ENCODE peak calls at places on chromosomes 4 and X, in six cellular contexts. N is GM23248, Y is cardiac fibroblast, L is fibroblast of mammary gland, B is nephron progenitor cell, S is germinal center. C is an unnamed sample.

GRCh38 chrX:320126-320783 is 1.7 kb upstream of the GTPBP6 start:
- DNase-seq in N (peak; percentile 46), Y (peak; percentile 34), L (peak; percentile 18), B (no peak), S (no peak), C (no peak)

GRCh38 chrX:123869488-123869887 is 9.6 kb downstream of the XIAP start:
- DNase-seq in N (peak; percentile 46), Y (no peak), L (peak; percentile 64), B (no peak), S (no peak), C (no peak)

GRCh38 chrX:95585321-95585720 is 1099.3 kb upstream of the DIAPH2 start:
- DNase-seq in N (no peak), Y (no peak), L (no peak), B (no peak), S (no peak), C (no peak)

GRCh38 chrX:74431807-74432206 is 10.5 kb downstream of the SLC16A2 start:
- DNase-seq in N (no peak), Y (no peak), L (no peak), B (peak; percentile 25), S (no peak), C (no peak)

GRCh38 chrX:130789793-130790192 is 113.2 kb downstream of the ENOX2 start:
- DNase-seq in N (no peak), Y (no peak), L (no peak), B (no peak), S (no peak), C (no peak)

GRCh38 chr4:125321709-125322362 is 7.1 kb downstream of the FAT4 start:
- DNase-seq in N (peak; percentile 84), Y (peak; percentile 54), L (peak; percentile 92), B (no peak), S (no peak), C (no peak)

GRCh38 chr4:157804986-157805385 is 367.8 kb downstream of the GASK1B start:
- DNase-seq in N (peak; percentile 5), Y (peak; percentile 6), L (peak; percentile 13), B (no peak), S (no peak), C (no peak)

GRCh38 chrX:104189862-104190261 is 23.6 kb downstream of the FAM199X start:
- DNase-seq in N (peak; percentile 9), Y (no peak), L (no peak), B (no peak), S (no peak), C (no peak)

GRCh38 chrX:71285929-71286328 is 2.5 kb downstream of the NONO start:
- DNase-seq in N (no peak), Y (no peak), L (no peak), B (no peak), S (no peak), C (no peak)

GRCh38 chr4:128354205-128354821 is 66.7 kb upstream of the PGRMC2 start:
- DNase-seq in N (peak; percentile 79), Y (peak; percentile 87), L (peak; percentile 77), B (no peak), S (no peak), C (no peak)

GRCh38 chrX:136258951-136259350 is 7.8 kb upstream of the MAP7D3 start:
- DNase-seq in N (no peak), Y (no peak), L (no peak), B (no peak), S (no peak), C (no peak)

GRCh38 chr4:165716472-165716871 is 156.6 kb upstream of the TLL1 start:
- DNase-seq in N (no peak), Y (no peak), L (no peak), B (no peak), S (no peak), C (no peak)

C was measured in smooth muscle cell of the brain vasculature.